ENCODE peak calls at places on chromosomes 16 and 17, in six cellular contexts. N is Peyer's patch, E is thoracic aorta, B is C1 segment of cervical spinal cord, F is T-helper 9 cell, H is HEK293T. D is an unnamed sample.

GRCh38 chr16:54326266-54326662 is 39.7 kb upstream of the IRX3 start:
- DNase-seq in N (no peak), E (no peak), B (no peak), F (no peak), H (no peak), D (no peak)

GRCh38 chr16:49280022-49280741 is 1.5 kb downstream of the CBLN1 start:
- DNase-seq in N (no peak), E (no peak), B (no peak), F (no peak), H (no peak), D (no peak)

GRCh38 chr17:17999364-18000007 is 26.8 kb downstream of the DRC3 start:
- DNase-seq in N (no peak), E (no peak), B (no peak), F (no peak), H (no peak), D (no peak)

GRCh38 chr16:70290949-70291519 is 1.7 kb upstream of the AARS1 start:
- DNase-seq in N (no peak), E (no peak), B (no peak), F (no peak), H (no peak), D (no peak)

GRCh38 chr16:17348042-17348783 is 122.5 kb downstream of the XYLT1 start:
- DNase-seq in N (no peak), E (no peak), B (no peak), F (no peak), H (no peak), D (no peak)

GRCh38 chr17:61650749-61651148 is 59.7 kb upstream of the NACA2 start:
- DNase-seq in N (no peak), E (no peak), B (no peak), F (no peak), H (no peak), D (no peak)

GRCh38 chr17:55290721-55291507 is 26.2 kb downstream of the HLF start:
- DNase-seq in N (no peak), E (no peak), B (no peak), F (no peak), H (no peak), D (no peak)

GRCh38 chr16:76577003-76577402 is 299.8 kb downstream of the CNTNAP4 start:
- DNase-seq in N (no peak), E (no peak), B (no peak), F (no peak), H (no peak), D (no peak)

GRCh38 chr17:48048321-48049140 is at the start of gene NFE2L1:
- DNase-seq in N (peak), E (peak), B (peak), F (no peak), H (peak), D (peak)

GRCh38 chr17:36592316-36592710 is 634 bp downstream of the DHRS11 start:
- DNase-seq in N (no peak), E (no peak), B (peak), F (no peak), H (no peak), D (peak)

GRCh38 chr16:59826767-59827166 is 1092.7 kb upstream of the GOT2 start:
- DNase-seq in N (no peak), E (no peak), B (no peak), F (no peak), H (no peak), D (no peak)

GRCh38 chr16:70269471-70269870 is 17.7 kb upstream of the EXOSC6 start:
- DNase-seq in N (no peak), E (no peak), B (no peak), F (no peak), H (no peak), D (no peak)

GRCh38 chr17:21677911-21678310 is 14.4 kb upstream of the KCNJ18 start:
- DNase-seq in N (no peak), E (no peak), B (no peak), F (no peak), H (no peak), D (no peak)

GRCh38 chr16:57273359-57273758 is 11.1 kb downstream of the PLLP start:
- DNase-seq in N (no peak), E (no peak), B (no peak), F (no peak), H (no peak), D (no peak)

GRCh38 chr16:67284699-67285646 is 5.6 kb downstream of the PLEKHG4 start:
- DNase-seq in N (no peak), E (no peak), B (no peak), F (no peak), H (peak), D (peak)

GRCh38 chr17:27362503-27362902 is 68.6 kb downstream of the WSB1 start:
- DNase-seq in N (no peak), E (no peak), B (no peak), F (no peak), H (no peak), D (no peak)

GRCh38 chr16:71929048-71929447 is 33.7 kb downstream of the IST1 start:
- DNase-seq in N (no peak), E (no peak), B (peak), F (no peak), H (no peak), D (no peak)

GRCh38 chr16:75224281-75224680 is 5.5 kb downstream of the CTRB1 start:
- DNase-seq in N (no peak), E (no peak), B (no peak), F (no peak), H (no peak), D (no peak)

GRCh38 chr16:31072540-31073072 is 1.4 kb downstream of the ZNF668 start:
- DNase-seq in N (peak), E (no peak), B (no peak), F (no peak), H (no peak), D (peak)

GRCh38 chr16:1287982-1288670 is 21.3 kb upstream of the UBE2I start:
- DNase-seq in N (no peak), E (no peak), B (no peak), F (no peak), H (no peak), D (no peak)

GRCh38 chr17:78344666-78345065 is 15.2 kb downstream of the SOCS3 start:
- DNase-seq in N (no peak), E (no peak), B (no peak), F (no peak), H (no peak), D (no peak)

GRCh38 chr16:48971571-48972071 is 310.0 kb downstream of the CBLN1 start:
- DNase-seq in N (no peak), E (no peak), B (no peak), F (no peak), H (no peak), D (no peak)

GRCh38 chr16:27389272-27389961 is 12.6 kb upstream of the IL21R start:
- DNase-seq in N (no peak), E (no peak), B (no peak), F (no peak), H (no peak), D (no peak)

GRCh38 chr17:15414502-15415348 is 52.7 kb downstream of the CDRT4 start:
- DNase-seq in N (no peak), E (no peak), B (peak), F (no peak), H (no peak), D (peak)

GRCh38 chr16:50859628-50860360 is 117.9 kb downstream of the CYLD start:
- DNase-seq in N (no peak), E (no peak), B (no peak), F (no peak), H (no peak), D (no peak)

GRCh38 chr17:75485688-75486087 is 29.3 kb downstream of the TMEM94 start:
- DNase-seq in N (no peak), E (no peak), B (no peak), F (no peak), H (no peak), D (no peak)

GRCh38 chr17:61574542-61575351 is 16.3 kb downstream of the NACA2 start:
- DNase-seq in N (no peak), E (no peak), B (no peak), F (no peak), H (peak), D (peak)

GRCh38 chr17:383771-384621 is 31.4 kb upstream of the RPH3AL start:
- DNase-seq in N (no peak), E (no peak), B (no peak), F (no peak), H (no peak), D (no peak)